ENCODE peak calls at places on chromosomes 4 and X, in five cellular contexts. U, Z, V, H and N are unnamed samples.

GRCh38 chr4:89056953-89057398 is at the start of gene FAM13A:
- DNase-seq in U (no peak), Z (peak), V (peak), H (no peak), N (no peak)

GRCh38 chr4:92101609-92102231 is 202.0 kb upstream of the GRID2 start:
- DNase-seq in U (no peak), Z (no peak), V (no peak), H (no peak), N (no peak)

GRCh38 chr4:15963001-15963451 is at the start of gene FGFBP2:
- DNase-seq in U (no peak), Z (peak), V (peak), H (peak), N (no peak)

GRCh38 chrX:39811391-39811790 is 286.4 kb downstream of the BCOR start:
- DNase-seq in U (no peak), Z (no peak), V (no peak), H (no peak), N (no peak)

GRCh38 chr4:121785479-121785878 is 15.6 kb upstream of the EXOSC9 start:
- DNase-seq in U (no peak), Z (peak), V (no peak), H (no peak), N (no peak)

GRCh38 chr4:153553820-153554173 is 87.6 kb downstream of the TMEM131L start:
- DNase-seq in U (no peak), Z (no peak), V (no peak), H (no peak), N (no peak)

GRCh38 chr4:32261196-32261595 is 1541.0 kb downstream of the PCDH7 start:
- DNase-seq in U (no peak), Z (no peak), V (no peak), H (no peak), N (no peak)

GRCh38 chr4:112109455-112110425 is 35.5 kb upstream of the FAM241A start:
- DNase-seq in U (no peak), Z (no peak), V (no peak), H (no peak), N (no peak)

GRCh38 chr4:16583764-16584163 is 314.7 kb downstream of the LDB2 start:
- DNase-seq in U (no peak), Z (no peak), V (no peak), H (no peak), N (no peak)

GRCh38 chr4:110196871-110197420 is 1.5 kb downstream of the ELOVL6 start:
- DNase-seq in U (no peak), Z (peak), V (no peak), H (peak), N (no peak)

GRCh38 chr4:185504098-185505047 is 30.9 kb downstream of the PDLIM3 start:
- DNase-seq in U (no peak), Z (no peak), V (no peak), H (no peak), N (no peak)

GRCh38 chrX:53283099-53283498 is 1.7 kb upstream of the IQSEC2 start:
- DNase-seq in U (no peak), Z (no peak), V (no peak), H (no peak), N (no peak)

GRCh38 chr4:74531952-74532794 is 87.2 kb downstream of the AREG start:
- DNase-seq in U (no peak), Z (peak), V (no peak), H (no peak), N (peak)